ENCODE peak calls at places on chromosomes 12 and 14, in four cellular contexts. D is T47D, T is astrocyte of the spinal cord, F is T-cell. O is an unnamed sample.

GRCh38 chr12:13250416-13250815 is 53.9 kb downstream of the EMP1 start:
- DNase-seq in D (no peak), T (peak), F (no peak), O (no peak)

GRCh38 chr14:103533999-103534575 is 5.1 kb downstream of the TRMT61A start:
- DNase-seq in D (no peak), T (no peak), F (no peak), O (no peak)

GRCh38 chr14:104392396-104393198 is 187.0 kb upstream of the C14orf180 start:
- DNase-seq in D (no peak), T (no peak), F (no peak), O (no peak)

GRCh38 chr12:77777274-77777673 is 53.4 kb upstream of the NAV3 start:
- DNase-seq in D (no peak), T (peak), F (no peak), O (no peak)

GRCh38 chr14:54252072-54252730 is 144.6 kb upstream of the CDKN3 start:
- DNase-seq in D (peak), T (peak), F (no peak), O (no peak)

GRCh38 chr12:68001486-68002466 is 12.5 kb downstream of the IFNG-AS1 start:
- DNase-seq in D (peak), T (peak), F (no peak), O (peak)

GRCh38 chr12:69688021-69688420 is 11.1 kb downstream of the BEST3 start:
- DNase-seq in D (peak), T (no peak), F (no peak), O (no peak)

GRCh38 chr12:88996389-88996788 is 355.9 kb downstream of the DUSP6 start:
- DNase-seq in D (no peak), T (no peak), F (no peak), O (no peak)

GRCh38 chr12:79848321-79848720 is 86.6 kb downstream of the PPP1R12A start:
- DNase-seq in D (no peak), T (peak), F (no peak), O (peak)

GRCh38 chr14:89707086-89707485 is 247.4 kb downstream of the EFCAB11 start:
- DNase-seq in D (no peak), T (no peak), F (no peak), O (no peak)

GRCh38 chr12:1908758-1909157 is 9.7 kb downstream of the CACNA2D4 start:
- DNase-seq in D (no peak), T (no peak), F (no peak), O (no peak)

GRCh38 chr14:45091696-45092095 is 7.8 kb downstream of the PRPF39 start:
- DNase-seq in D (no peak), T (peak), F (no peak), O (no peak)

GRCh38 chr14:76846331-76847047 is 20.3 kb downstream of the LRRC74A start:
- DNase-seq in D (no peak), T (no peak), F (no peak), O (no peak)

GRCh38 chr12:14605401-14605989 is 37.8 kb upstream of the PLBD1 start:
- DNase-seq in D (no peak), T (no peak), F (no peak), O (no peak)

GRCh38 chr14:36520601-36521525 is 831 bp upstream of the NKX2-1 start:
- DNase-seq in D (peak), T (peak), F (no peak), O (no peak)

GRCh38 chr14:105153331-105153731 is 15.2 kb downstream of the JAG2 start:
- DNase-seq in D (no peak), T (no peak), F (no peak), O (no peak)

GRCh38 chr12:46366771-46367170 is 5.8 kb downstream of the SLC38A2 start:
- DNase-seq in D (no peak), T (no peak), F (no peak), O (no peak)